ENCODE peak calls at places on chromosomes 4 and X, in six cellular contexts. R is K562, X is SK-N-SH, Y is GM12878, J is H1, P is HCT116. E is an unnamed sample. For H4K20me1, the result is how much of the 10 kb centered on the place peaks cover.

GRCh38 chrX:69137371-69137881 is 27.8 kb downstream of the PJA1 start:
- DNase-seq in Y (no peak), R (no peak), J (no peak), X (no peak), P (no peak), E (peak)

GRCh38 chr4:188680667-188681063 is 541.4 kb downstream of the TRIML1 start:
- DNase-seq in Y (no peak), X (no peak), J (no peak), P (no peak), R (no peak), E (no peak)

GRCh38 chr4:45004847-45005565 is 278.6 kb upstream of the GNPDA2 start:
- DNase-seq in P (no peak), X (no peak), Y (no peak), R (no peak), J (no peak), E (no peak)

GRCh38 chr4:187209921-187210613 is 486.4 kb upstream of the FAT1 start:
- DNase-seq in J (no peak), R (no peak), Y (no peak), X (no peak), P (no peak), E (peak)

GRCh38 chr4:115655626-115656025 is 542.2 kb upstream of the NDST4 start:
- DNase-seq in J (no peak), P (no peak), X (no peak), Y (no peak), R (no peak), E (no peak)

GRCh38 chrX:151713859-151714258 is 2.0 kb upstream of the FATE1 start:
- DNase-seq in Y (no peak), P (peak), X (peak), J (peak), R (peak), E (no peak)

GRCh38 chr4:159150380-159150779 is 47.5 kb downstream of the RAPGEF2 start:
- DNase-seq in Y (no peak), R (no peak), P (no peak), X (no peak), J (no peak), E (no peak)

GRCh38 chr4:53716471-53717063 is 125.3 kb upstream of the LNX1 start:
- DNase-seq in J (no peak), R (no peak), X (no peak), Y (no peak), P (no peak), E (no peak)

GRCh38 chr4:74758521-74758920 is 35.8 kb downstream of the BTC start:
- DNase-seq in J (no peak), P (no peak), Y (no peak), X (no peak), R (no peak), E (no peak)

GRCh38 chr4:3009422-3009821 is 46.1 kb downstream of the GRK4 start:
- DNase-seq in X (no peak), J (no peak), R (peak), P (peak), Y (no peak), E (no peak)

GRCh38 chr4:143625632-143626031 is 74.8 kb downstream of the FREM3 start:
- DNase-seq in J (no peak), X (no peak), Y (no peak), P (no peak), R (no peak), E (no peak)

GRCh38 chr4:88960576-88960975 is 96.4 kb downstream of the FAM13A start:
- DNase-seq in P (no peak), R (no peak), J (no peak), Y (no peak), X (no peak), E (no peak)

GRCh38 chr4:12703076-12703475 is 781.1 kb downstream of the RAB28 start:
- DNase-seq in P (no peak), X (no peak), Y (no peak), J (no peak), R (no peak), E (no peak)

GRCh38 chr4:31365006-31365690 is 645.0 kb downstream of the PCDH7 start:
- DNase-seq in P (no peak), J (no peak), R (no peak), Y (no peak), X (no peak), E (no peak)

GRCh38 chrX:53263597-53264094 is 17.7 kb downstream of the IQSEC2 start:
- DNase-seq in P (peak), Y (no peak), R (peak), X (no peak), J (no peak), E (peak)
- TF ChIP-seq RAD21 in P (no peak), Y (no peak), R (no peak), X (no peak), J (no peak), E (no peak)

GRCh38 chrX:16785247-16786138 is 773 bp upstream of the TXLNG start:
- DNase-seq in J (no peak), Y (no peak), R (no peak), P (no peak), X (peak), E (no peak)

GRCh38 chrX:16786139-16786790 is at the start of gene TXLNG:
- DNase-seq in X (peak), Y (peak), R (peak), J (peak), P (peak), E (peak)

GRCh38 chrX:16786791-16787735 is 797 bp downstream of the TXLNG start:
- DNase-seq in Y (no peak), X (peak), J (peak), R (peak), P (no peak), E (no peak)

GRCh38 chrX:16783452-16783851 is 2.8 kb upstream of the TXLNG start:
- DNase-seq in Y (no peak), P (no peak), R (no peak), X (no peak), J (no peak), E (no peak)

GRCh38 chrX:16788477-16788876 is 2.2 kb downstream of the TXLNG start:
- DNase-seq in J (no peak), R (no peak), P (no peak), X (no peak), Y (no peak), E (no peak)
- H4K20me1 ChIP-seq in J (under half), R (under half), P (under half), X (under half), Y (under half), E (under half)

GRCh38 chrX:134419784-134420183 is 40.2 kb upstream of the HPRT1 start:
- DNase-seq in P (no peak), X (no peak), J (no peak), R (no peak), Y (no peak), E (no peak)

GRCh38 chrX:134418317-134419113 is 41.5 kb upstream of the HPRT1 start:
- DNase-seq in P (no peak), X (no peak), Y (no peak), J (no peak), R (no peak), E (peak)

GRCh38 chrX:134426285-134426684 is 33.7 kb upstream of the HPRT1 start:
- DNase-seq in R (no peak), J (no peak), P (no peak), X (no peak), Y (no peak), E (no peak)

DNA sequence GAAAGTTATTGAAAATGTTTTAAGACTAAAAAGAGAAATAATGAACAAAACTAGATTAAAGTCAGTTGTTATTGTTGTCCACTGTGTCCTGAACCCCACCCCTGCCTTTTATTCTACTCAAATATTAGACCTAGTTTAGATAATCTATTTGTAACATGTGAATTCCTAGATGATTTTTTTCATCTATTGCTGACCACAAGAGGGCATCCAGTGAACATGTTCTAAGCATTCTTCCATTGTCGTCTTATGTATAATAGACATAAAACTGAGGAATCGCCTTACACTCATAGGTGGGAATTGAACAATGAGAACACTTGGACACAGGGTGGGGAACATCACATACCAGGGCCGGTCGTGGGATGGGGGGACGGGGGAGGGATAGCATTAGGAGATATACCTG is 36.4 kb upstream of the HPRT1 start:
- DNase-seq in P (no peak), Y (no peak), X (peak), J (no peak), R (no peak), E (peak)
- TF ChIP-seq RAD21 in P (peak), Y (peak), X (peak), J (peak), R (peak), E (peak)

DNA sequence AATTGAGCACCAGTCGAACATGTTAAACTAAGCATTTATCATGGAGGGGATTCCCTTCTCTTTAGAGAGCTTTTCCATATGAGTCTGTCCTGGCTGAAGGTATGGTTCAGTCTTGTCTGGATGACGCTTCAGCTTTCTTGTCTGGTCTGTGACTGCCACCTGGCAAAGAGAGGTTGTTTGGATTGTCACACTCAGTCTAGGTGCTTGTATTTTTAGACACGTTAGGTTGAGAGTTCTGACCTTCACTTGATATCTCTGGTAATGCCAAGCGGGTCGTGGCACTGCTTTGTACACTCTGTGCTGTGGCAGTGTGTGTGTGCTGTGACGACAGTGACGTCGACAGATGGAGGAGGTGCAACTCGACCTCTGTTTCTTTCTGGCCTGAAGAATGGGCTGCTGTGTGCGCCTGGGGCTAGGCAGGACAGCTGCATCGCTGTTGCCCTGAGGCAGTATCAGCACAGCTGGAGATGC is 12.6 kb downstream of the NOCT start:
- DNase-seq in R (no peak), Y (no peak), P (no peak), J (no peak), X (no peak), E (no peak)
- H4K20me1 ChIP-seq in R (under half), Y (under half), P (under half), J (under half), X (half or more), E (half or more)

GRCh38 chr4:98614081-98614480 is 44.3 kb downstream of the TSPAN5 start:
- DNase-seq in X (no peak), J (no peak), Y (no peak), P (no peak), R (no peak), E (no peak)

GRCh38 chr4:98611649-98612317 is 46.6 kb downstream of the TSPAN5 start:
- DNase-seq in X (no peak), P (no peak), R (no peak), J (no peak), Y (no peak), E (no peak)

GRCh38 chr4:98612318-98613250 is 45.8 kb downstream of the TSPAN5 start:
- DNase-seq in X (no peak), J (no peak), P (no peak), R (no peak), Y (no peak), E (no peak)

GRCh38 chr4:98614655-98615054 is 43.8 kb downstream of the TSPAN5 start:
- DNase-seq in J (no peak), Y (no peak), P (no peak), R (no peak), X (no peak), E (no peak)

DNA sequence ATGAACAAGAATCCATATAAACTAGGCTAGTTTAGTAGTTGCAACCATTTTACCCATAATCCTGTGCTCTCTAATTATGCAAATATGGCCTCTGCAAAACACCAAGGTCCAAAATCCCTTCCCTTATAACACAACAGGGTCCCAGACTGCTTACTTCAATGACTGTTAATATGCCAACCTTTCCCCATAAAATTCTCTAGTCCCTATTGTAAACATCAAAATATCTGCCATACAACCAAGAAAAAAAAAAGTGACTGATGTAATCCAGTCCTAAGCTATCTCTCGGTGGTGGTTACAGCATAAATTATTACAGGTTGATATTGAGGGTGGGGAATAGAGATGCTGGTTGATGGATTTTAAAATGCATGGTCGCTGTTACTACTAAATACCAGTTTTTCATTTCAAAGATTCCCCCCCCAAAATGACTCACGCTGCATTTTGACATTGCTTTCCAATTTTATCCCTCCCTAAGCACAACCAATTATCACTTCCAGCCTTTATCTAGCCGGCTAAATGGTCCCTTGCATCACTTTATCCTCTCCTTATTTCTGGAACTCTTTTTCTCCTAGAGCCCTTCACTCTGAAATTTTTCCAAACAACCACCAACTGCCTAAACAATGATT is 44.8 kb downstream of the TSPAN5 start:
- DNase-seq in P (no peak), R (no peak), J (no peak), Y (no peak), X (no peak), E (no peak)
- TF ChIP-seq RAD21 in P (no peak), R (no peak), J (no peak), Y (no peak), X (no peak), E (no peak)